ENCODE peak calls at places on chromosomes 3 and 15, in six cellular contexts. J is esophagus muscularis mucosa, I is GM23338, L is prostate gland, O is stomach, P is suprapubic skin. M is an unnamed sample.

GRCh38 chr3:99108508-99108907 is 207.0 kb upstream of the DCBLD2 start:
- DNase-seq in O (no peak), P (no peak), I (no peak), J (no peak), L (no peak), M (no peak)

GRCh38 chr3:158830391-158830790 is 28.5 kb downstream of the MFSD1 start:
- DNase-seq in I (no peak), P (no peak), L (no peak), O (no peak), J (no peak), M (no peak)

GRCh38 chr3:183410280-183410679 is 18.1 kb downstream of the MCF2L2 start:
- DNase-seq in J (no peak), I (no peak), L (no peak), O (no peak), P (no peak), M (no peak)

GRCh38 chr3:53375019-53375418 is 27.7 kb upstream of the DCP1A start:
- DNase-seq in O (peak; percentile 70), L (peak; percentile 46), I (peak; percentile 88), P (no peak), J (no peak), M (no peak)

GRCh38 chr15:94199725-94200124 is 31.6 kb upstream of the MCTP2 start:
- DNase-seq in P (no peak), I (no peak), J (no peak), O (no peak), L (no peak), M (no peak)

GRCh38 chr3:48240000-48240710 is 749 bp upstream of the ZNF589 start:
- DNase-seq in I (peak; percentile 91), J (no peak), O (no peak), P (peak; percentile 49), L (no peak), M (no peak)

GRCh38 chr3:111080357-111080937 is 8.8 kb downstream of the NECTIN3 start:
- DNase-seq in P (no peak), I (peak; percentile 64), L (no peak), O (no peak), J (no peak), M (no peak)

GRCh38 chr3:31041161-31041978 is 146.9 kb upstream of the GADL1 start:
- DNase-seq in J (no peak), P (no peak), L (no peak), O (no peak), I (peak; percentile 76), M (no peak)

GRCh38 chr3:112092439-112093179 is 6.4 kb downstream of the C3orf52 start:
- DNase-seq in J (no peak), I (peak; percentile 50), P (no peak), O (no peak), L (no peak), M (no peak)

GRCh38 chr15:60798821-60799220 is 319.9 kb upstream of the ICE2 start:
- DNase-seq in P (no peak), J (no peak), L (no peak), O (no peak), I (no peak), M (no peak)

GRCh38 chr3:84965141-84965540 is 6.4 kb downstream of the CADM2 start:
- DNase-seq in P (no peak), J (no peak), L (no peak), O (no peak), I (peak; percentile 93), M (no peak)

GRCh38 chr3:150194513-150194912 is 213.6 kb upstream of the TSC22D2 start:
- DNase-seq in L (no peak), O (no peak), I (peak; percentile 27), P (no peak), J (no peak), M (no peak)

GRCh38 chr3:52834871-52835501 is at the start of gene MUSTN1:
- DNase-seq in P (no peak), I (peak; percentile 19), L (no peak), J (no peak), O (no peak), M (no peak)

GRCh38 chr15:39582977-39583585 is 2.2 kb downstream of the THBS1 start:
- DNase-seq in I (no peak), L (no peak), O (no peak), P (no peak), J (no peak), M (no peak)
- TF ChIP-seq POLR2AphosphoS5 in I (no peak), L (no peak), O (no peak), P (no peak), J (no peak), M (no peak)

DNA sequence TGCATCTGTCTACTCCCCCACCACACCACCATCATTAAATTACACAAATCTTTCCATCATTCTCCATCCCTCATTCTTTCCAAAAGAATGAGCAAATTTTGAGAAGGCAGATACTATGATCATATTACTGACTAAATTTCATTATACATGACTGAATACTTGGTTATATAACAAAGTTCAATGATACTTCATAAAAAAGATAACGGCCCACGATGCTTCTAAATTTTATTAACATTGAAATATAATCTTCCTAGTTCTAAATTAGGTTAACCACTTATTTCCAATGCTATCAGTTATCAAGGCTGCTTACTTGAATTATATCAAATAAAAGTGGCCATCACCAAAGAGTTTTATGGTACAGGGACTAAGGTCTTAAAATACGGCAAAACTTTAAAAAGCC is 13.5 kb downstream of the HERC1 start:
- DNase-seq in I (no peak), O (no peak), P (no peak), L (no peak), J (no peak), M (no peak)
- H3K36me3 ChIP-seq in I (no peaks in the 10 kb centered on the region), O (no peaks in the 10 kb centered on the region), P (no peaks in the 10 kb centered on the region), L (no peaks in the 10 kb centered on the region), J (no peaks in the 10 kb centered on the region), M (no peaks in the 10 kb centered on the region)

DNA sequence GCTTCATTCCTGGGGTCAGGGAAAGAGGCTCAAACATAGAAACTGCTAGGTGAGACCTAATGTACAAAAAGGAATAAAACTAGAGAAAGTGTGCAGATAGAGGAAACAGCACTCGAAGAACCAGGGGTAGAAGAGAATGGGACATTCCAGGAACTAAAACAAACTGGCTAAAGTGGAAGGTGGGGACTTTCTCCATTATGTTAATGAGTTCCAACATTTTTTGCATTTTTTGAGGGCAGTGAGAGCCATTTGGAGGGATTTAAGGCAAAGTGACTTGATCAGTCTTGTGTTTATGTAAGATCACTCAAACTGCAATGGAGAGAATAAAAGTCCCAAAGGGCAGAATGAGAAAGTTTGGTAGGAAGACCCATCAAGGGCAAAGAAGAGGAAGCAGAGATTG is 20.6 kb upstream of the SLC4A7 start:
- DNase-seq in O (no peak), J (no peak), P (no peak), L (no peak), I (no peak), M (no peak)
- TF ChIP-seq POLR2AphosphoS5 in O (no peak), J (no peak), P (no peak), L (no peak), I (no peak), M (no peak)

DNA sequence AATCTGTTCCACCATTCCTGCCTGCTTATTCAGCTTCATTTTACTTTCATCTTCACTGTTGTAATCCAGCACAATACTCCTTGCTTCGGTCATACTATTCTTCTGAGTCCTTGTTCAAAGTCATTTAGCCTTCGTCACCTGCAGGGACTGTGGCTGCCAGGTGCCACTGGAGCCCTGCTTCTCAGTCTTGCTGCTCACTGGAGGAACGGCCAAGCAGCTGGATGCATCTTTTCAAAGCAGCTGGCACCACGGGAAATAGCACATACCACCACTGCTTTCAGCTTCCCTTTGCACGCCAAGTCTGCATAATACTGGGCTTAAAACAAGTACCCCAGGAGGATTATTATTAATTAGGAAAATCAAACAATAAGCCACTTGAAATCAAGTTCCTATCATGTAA is 287.6 kb downstream of the BCHE start:
- DNase-seq in J (no peak), L (no peak), O (no peak), P (no peak), I (peak; percentile 8), M (no peak)
- H3K36me3 ChIP-seq in J (no peaks in the 10 kb centered on the region), L (no peaks in the 10 kb centered on the region), O (no peaks in the 10 kb centered on the region), P (no peaks in the 10 kb centered on the region), I (no peaks in the 10 kb centered on the region), M (no peaks in the 10 kb centered on the region)

DNA sequence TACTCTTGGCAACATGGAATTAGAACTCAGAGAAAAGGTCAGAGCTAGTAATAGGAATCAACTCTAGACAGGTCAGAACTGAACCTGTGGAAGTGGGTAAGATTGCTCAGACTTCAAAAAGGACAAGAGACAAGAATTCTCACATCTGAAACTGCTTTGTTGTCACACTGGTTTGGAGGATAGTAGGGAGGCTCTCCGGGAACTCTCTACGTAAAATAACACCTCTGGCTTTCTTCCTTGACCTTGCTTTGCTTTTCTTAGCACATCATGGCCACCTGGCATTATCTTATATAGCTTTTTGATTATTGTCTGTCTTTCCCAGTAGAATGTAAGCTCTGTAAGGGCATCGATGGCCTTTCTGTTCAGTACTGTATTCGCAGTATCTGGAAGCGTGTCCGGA is 13.2 kb upstream of the NFKBIZ start:
- DNase-seq in J (no peak), O (no peak), I (no peak), L (no peak), P (no peak), M (no peak)
- TF ChIP-seq POLR2AphosphoS5 in J (no peak), O (no peak), I (no peak), L (no peak), P (no peak), M (no peak)

GRCh38 chr15:34933432-34933975 is 36.0 kb downstream of the AQR start:
- DNase-seq in J (no peak), O (no peak), P (no peak), I (no peak), L (no peak), M (no peak)
- H3K36me3 ChIP-seq in J (peaks cover 48% of the 10 kb centered on the region), O (peaks cover 96% of the 10 kb centered on the region), P (peaks cover 90% of the 10 kb centered on the region), I (peaks cover 54% of the 10 kb centered on the region), L (peaks cover 16% of the 10 kb centered on the region), M (peaks cover 20% of the 10 kb centered on the region)

DNA sequence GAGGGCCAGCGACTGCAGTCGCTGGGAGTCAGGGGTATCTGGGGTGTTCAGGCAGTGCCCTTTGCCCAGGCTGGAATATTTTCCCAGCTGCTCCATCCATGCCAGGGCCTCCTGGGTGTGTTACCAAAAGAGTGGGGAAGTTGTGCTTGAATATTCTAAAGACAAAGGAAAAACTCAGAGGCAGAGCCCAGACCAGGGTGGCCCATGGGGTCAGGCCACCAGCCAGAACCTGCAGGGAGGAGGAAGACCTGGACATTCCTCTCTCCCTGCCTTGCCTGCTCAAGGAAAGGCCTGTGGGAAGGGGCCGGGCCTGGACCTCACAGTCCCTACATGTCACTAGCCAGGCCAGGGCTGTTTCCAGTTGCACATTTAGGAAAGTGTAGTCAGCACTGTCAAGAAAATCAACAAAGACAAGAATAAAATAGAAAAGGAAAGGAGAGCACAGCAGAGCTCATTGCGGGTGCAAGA is 16.0 kb upstream of the KLF15 start:
- DNase-seq in I (no peak), L (no peak), P (no peak), O (no peak), J (no peak), M (no peak)
- TF ChIP-seq POLR2AphosphoS5 in I (no peak), L (no peak), P (no peak), O (no peak), J (no peak), M (no peak)